ENCODE peak calls at places on chromosomes 13 and 19, in five cellular contexts. S is K562, G is stomach, C is H1, Z is suprapubic skin. N is an unnamed sample.
A peak's percentile ranks its signal among the peaks of the same experiment; 100 is the strongest.

GRCh38 chr13:46598820-46599180 is 45.8 kb downstream of the LRCH1 start:
- DNase-seq in S (no peak), G (no peak), C (no peak), Z (no peak), N (no peak)

GRCh38 chr13:99043700-99044300 is 65.9 kb upstream of the DOCK9 start:
- DNase-seq in S (no peak), G (no peak), C (no peak), Z (no peak), N (no peak)

GRCh38 chr13:33252103-33252502 is 33.5 kb downstream of the STARD13 start:
- DNase-seq in S (no peak), G (no peak), C (no peak), Z (no peak), N (no peak)

GRCh38 chr13:68888832-68889231 is 1218.8 kb upstream of the ATXN8OS start:
- DNase-seq in S (no peak), G (no peak), C (no peak), Z (no peak), N (no peak)

GRCh38 chr13:113793718-113794085 is 34.7 kb downstream of the TMEM255B start:
- DNase-seq in S (no peak), G (no peak), C (no peak), Z (peak; percentile 69), N (no peak)

GRCh38 chr13:110815471-110816204 is 99.2 kb downstream of the ANKRD10 start:
- DNase-seq in S (no peak), G (no peak), C (peak; percentile 41), Z (peak; percentile 45), N (peak; percentile 47)

GRCh38 chr13:95156208-95156607 is 145.0 kb downstream of the ABCC4 start:
- DNase-seq in S (no peak), G (no peak), C (no peak), Z (no peak), N (no peak)

GRCh38 chr13:29922896-29923295 is 72.5 kb upstream of the UBL3 start:
- DNase-seq in S (no peak), G (no peak), C (no peak), Z (no peak), N (peak; percentile 47)

GRCh38 chr13:33033361-33033812 is 17.2 kb downstream of the KL start:
- DNase-seq in S (no peak), G (no peak), C (no peak), Z (no peak), N (no peak)

GRCh38 chr19:41796362-41796761 is at the start of gene CEACAM3:
- DNase-seq in S (no peak), G (no peak), C (no peak), Z (no peak), N (no peak)

GRCh38 chr13:111410232-111411021 is 90.0 kb downstream of the TEX29 start:
- DNase-seq in S (no peak), G (no peak), C (no peak), Z (no peak), N (no peak)

GRCh38 chr13:73697166-73697565 is 437.0 kb downstream of the KLF12 start:
- DNase-seq in S (no peak), G (no peak), C (no peak), Z (no peak), N (no peak)

GRCh38 chr13:27821566-27821965 is 29.3 kb downstream of the GSX1 start:
- DNase-seq in S (no peak), G (no peak), C (peak; percentile 61), Z (no peak), N (no peak)

GRCh38 chr13:30978981-30979956 is 46.8 kb downstream of the TEX26 start:
- DNase-seq in S (peak; percentile 11), G (peak; percentile 30), C (peak; percentile 92), Z (no peak), N (no peak)

GRCh38 chr19:19745496-19746285 is 12.8 kb upstream of the ZNF14 start:
- DNase-seq in S (peak; percentile 11), G (no peak), C (no peak), Z (no peak), N (no peak)

GRCh38 chr13:113566227-113566561 is 18.4 kb upstream of the TFDP1 start:
- DNase-seq in S (no peak), G (no peak), C (no peak), Z (peak; percentile 45), N (peak; percentile 49)

GRCh38 chr19:42028304-42029216 is 34.5 kb upstream of the ATP1A3 start:
- DNase-seq in S (peak; percentile 68), G (no peak), C (peak; percentile 98), Z (no peak), N (no peak)

GRCh38 chr13:21486322-21486721 is 27.2 kb upstream of the ZDHHC20 start:
- DNase-seq in S (no peak), G (no peak), C (no peak), Z (no peak), N (no peak)

GRCh38 chr13:105363747-105364177 is 1171.7 kb downstream of the EFNB2 start:
- DNase-seq in S (no peak), G (no peak), C (no peak), Z (no peak), N (no peak)

GRCh38 chr19:42201489-42202289 is 15.8 kb downstream of the DEDD2 start:
- DNase-seq in S (no peak), G (peak; percentile 45), C (no peak), Z (no peak), N (no peak)

GRCh38 chr19:31338069-31338767 is 11.0 kb downstream of the TSHZ3 start:
- DNase-seq in S (peak; percentile 56), G (no peak), C (peak; percentile 75), Z (no peak), N (no peak)

GRCh38 chr19:19782783-19783182 is 38.8 kb downstream of the ZNF506 start:
- DNase-seq in S (no peak), G (no peak), C (no peak), Z (no peak), N (no peak)

GRCh38 chr13:38641164-38641948 is 45.5 kb upstream of the FREM2 start:
- DNase-seq in S (peak; percentile 3), G (no peak), C (no peak), Z (no peak), N (no peak)

GRCh38 chr19:6402834-6403608 is 10.1 kb upstream of the GTF2F1 start:
- DNase-seq in S (no peak), G (no peak), C (no peak), Z (no peak), N (no peak)

GRCh38 chr13:95002126-95002525 is 289.8 kb upstream of the SOX21 start:
- DNase-seq in S (no peak), G (no peak), C (no peak), Z (no peak), N (no peak)

GRCh38 chr19:624433-625109 is 8.8 kb downstream of the POLRMT start:
- DNase-seq in S (no peak), G (no peak), C (no peak), Z (no peak), N (no peak)

GRCh38 chr19:35741216-35741541 is 1.1 kb downstream of the IGFLR1 start:
- DNase-seq in S (no peak), G (no peak), C (no peak), Z (no peak), N (no peak)

GRCh38 chr13:20891034-20891433 is 11.5 kb downstream of the XPO4 start:
- DNase-seq in S (no peak), G (no peak), C (no peak), Z (no peak), N (no peak)

GRCh38 chr13:20473888-20474287 is 51.8 kb downstream of the CRYL1 start:
- DNase-seq in S (no peak), G (no peak), C (no peak), Z (no peak), N (no peak)

GRCh38 chr19:55641376-55642152 is 762 bp downstream of the ZNF580 start:
- DNase-seq in S (peak; percentile 27), G (no peak), C (no peak), Z (no peak), N (no peak)
- TF ChIP-seq POLR2AphosphoS5 in S (no peak), G (no peak), C (no peak), Z (no peak), N (no peak)

GRCh38 chr19:11379857-11380350 is 4.2 kb downstream of the EPOR start:
- DNase-seq in S (no peak), G (no peak), C (no peak), Z (no peak), N (no peak)

GRCh38 chr19:11380653-11381534 is 3.2 kb downstream of the EPOR start:
- DNase-seq in S (peak; percentile 61), G (peak; percentile 95), C (peak; percentile 95), Z (peak; percentile 97), N (peak; percentile 97)

GRCh38 chr19:11383706-11384048 is 437 bp downstream of the EPOR start:
- DNase-seq in S (no peak), G (no peak), C (no peak), Z (no peak), N (no peak)

GRCh38 chr19:11382898-11383705 is 1.0 kb downstream of the EPOR start:
- DNase-seq in S (peak; percentile 89), G (peak; percentile 71), C (peak; percentile 94), Z (no peak), N (no peak)

GRCh38 chr19:11381535-11382369 is 2.4 kb downstream of the EPOR start:
- DNase-seq in S (no peak), G (peak; percentile 68), C (peak; percentile 90), Z (peak; percentile 89), N (no peak)
- TF ChIP-seq CTCF in S (peak; percentile 35), G (no peak), C (peak; percentile 72), Z (no peak), N (no peak)

GRCh38 chr13:97240789-97241734 is 18.9 kb downstream of the MBNL2 start:
- DNase-seq in S (no peak), G (no peak), C (no peak), Z (no peak), N (no peak)

GRCh38 chr13:97241761-97242160 is 19.6 kb downstream of the MBNL2 start:
- DNase-seq in S (no peak), G (no peak), C (no peak), Z (no peak), N (no peak)

GRCh38 chr13:97245011-97245410 is 22.9 kb downstream of the MBNL2 start:
- DNase-seq in S (no peak), G (no peak), C (no peak), Z (no peak), N (no peak)

GRCh38 chr13:97243915-97244820 is 22.0 kb downstream of the MBNL2 start:
- DNase-seq in S (no peak), G (no peak), C (no peak), Z (no peak), N (no peak)

GRCh38 chr13:97242755-97243497 is 20.8 kb downstream of the MBNL2 start:
- DNase-seq in S (no peak), G (no peak), C (no peak), Z (no peak), N (no peak)
- TF ChIP-seq POLR2AphosphoS5 in S (no peak), G (no peak), C (no peak), Z (no peak), N (no peak)

DNA sequence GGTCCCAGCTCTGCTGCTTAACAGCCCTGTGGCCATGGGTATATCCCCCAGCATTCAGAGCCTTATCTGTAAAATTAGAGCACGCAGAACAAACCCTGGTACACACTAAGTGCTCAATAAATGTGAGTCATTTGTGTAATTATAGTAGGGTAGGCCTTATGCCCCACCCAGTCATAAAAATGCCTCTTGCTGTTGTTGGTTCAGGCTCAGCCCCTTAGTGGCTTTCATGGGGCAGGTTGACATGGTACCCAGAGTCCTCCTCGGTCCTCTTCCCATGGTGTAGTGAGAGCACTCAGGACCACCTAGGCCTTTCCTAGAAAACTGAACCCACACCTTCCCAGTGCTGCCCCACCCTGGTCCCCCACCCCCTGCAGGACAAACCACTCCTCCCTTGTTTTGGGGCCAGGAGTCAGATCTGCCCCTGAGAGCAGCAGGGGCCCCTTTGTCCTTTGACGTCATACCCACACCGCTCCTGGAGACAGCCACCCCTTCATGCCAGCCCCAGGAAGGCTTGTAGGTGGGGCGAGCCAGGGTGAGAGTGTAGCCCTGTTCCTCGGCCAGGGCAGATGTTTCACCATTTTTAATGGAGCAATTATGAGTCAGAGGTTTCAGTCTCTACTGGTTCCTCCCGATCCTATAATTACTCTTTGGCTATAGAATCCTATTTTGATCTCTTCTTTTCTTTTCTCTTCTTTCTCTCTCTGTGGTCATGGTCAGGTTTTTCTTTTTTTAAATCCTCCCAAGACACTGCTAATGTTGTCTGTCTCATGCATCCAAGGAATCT is 36.8 kb downstream of the ACTN4 start:
- DNase-seq in S (peak; percentile 56), G (peak; percentile 64), C (no peak), Z (no peak), N (no peak)
- TF ChIP-seq CTCF in S (no peak), G (no peak), C (no peak), Z (no peak), N (no peak)